ENCODE peak calls at places on chromosome 5, in four cellular contexts. One of them, this sample, is unnamed.

GRCh38 chr5:140051950-140052349 is 8.9 kb upstream of the NRG2 start:
- DNase-seq in thoracic aorta: no peak
- DNase-seq in breast epithelium: no peak
- DNase-seq in ACHN: no peak
- DNase-seq in this sample: no peak

GRCh38 chr5:151612689-151613427 is 21.7 kb upstream of the FAT2 start:
- DNase-seq in breast epithelium: no peak
- DNase-seq in thoracic aorta: no peak
- DNase-seq in ACHN: peak; percentile 63
- DNase-seq in this sample: no peak

GRCh38 chr5:2432070-2432920 is 319.2 kb downstream of the IRX2 start:
- DNase-seq in breast epithelium: no peak
- DNase-seq in thoracic aorta: no peak
- DNase-seq in ACHN: no peak
- DNase-seq in this sample: no peak

GRCh38 chr5:71978216-71978615 is 129.1 kb upstream of the MAP1B start:
- DNase-seq in breast epithelium: no peak
- DNase-seq in ACHN: no peak
- DNase-seq in thoracic aorta: no peak
- DNase-seq in this sample: no peak

GRCh38 chr5:172274951-172275753 is 8.4 kb downstream of the UBTD2 start:
- DNase-seq in thoracic aorta: no peak
- DNase-seq in ACHN: no peak
- DNase-seq in breast epithelium: no peak
- DNase-seq in this sample: no peak

GRCh38 chr5:103469288-103470065 is 93.1 kb downstream of the NUDT12 start:
- DNase-seq in thoracic aorta: no peak
- DNase-seq in ACHN: no peak
- DNase-seq in breast epithelium: no peak
- DNase-seq in this sample: no peak

GRCh38 chr5:31333475-31333874 is 140.0 kb downstream of the CDH6 start:
- DNase-seq in thoracic aorta: no peak
- DNase-seq in breast epithelium: no peak
- DNase-seq in ACHN: no peak
- DNase-seq in this sample: no peak

GRCh38 chr5:177412603-177413233 is 3.4 kb upstream of the F12 start:
- DNase-seq in thoracic aorta: no peak
- DNase-seq in ACHN: no peak
- DNase-seq in breast epithelium: no peak
- DNase-seq in this sample: no peak

GRCh38 chr5:71701409-71701808 is 17.7 kb upstream of the CARTPT start:
- DNase-seq in breast epithelium: no peak
- DNase-seq in ACHN: no peak
- DNase-seq in thoracic aorta: no peak
- DNase-seq in this sample: no peak

GRCh38 chr5:127564002-127564769 is 46.7 kb downstream of the PRRC1 start:
- DNase-seq in thoracic aorta: no peak
- DNase-seq in ACHN: peak; percentile 66
- DNase-seq in breast epithelium: peak; percentile 21
- DNase-seq in this sample: no peak

GRCh38 chr5:97276721-97277120 is 93.7 kb upstream of the RIOK2 start:
- DNase-seq in thoracic aorta: no peak
- DNase-seq in ACHN: no peak
- DNase-seq in breast epithelium: no peak
- DNase-seq in this sample: no peak

GRCh38 chr5:96476654-96477053 is 43.6 kb upstream of the PCSK1 start:
- DNase-seq in breast epithelium: no peak
- DNase-seq in thoracic aorta: no peak
- DNase-seq in ACHN: no peak
- DNase-seq in this sample: no peak

GRCh38 chr5:179113143-179113530 is 53.0 kb downstream of the ZNF354C start:
- DNase-seq in thoracic aorta: no peak
- DNase-seq in ACHN: no peak
- DNase-seq in breast epithelium: peak; percentile 4
- DNase-seq in this sample: no peak

GRCh38 chr5:151420127-151420526 is 27.3 kb upstream of the SLC36A1 start:
- DNase-seq in thoracic aorta: no peak
- DNase-seq in breast epithelium: no peak
- DNase-seq in ACHN: no peak
- DNase-seq in this sample: no peak

GRCh38 chr5:134006119-134006514 is 1.3 kb upstream of the VDAC1 start:
- DNase-seq in breast epithelium: no peak
- DNase-seq in ACHN: no peak
- DNase-seq in thoracic aorta: no peak
- DNase-seq in this sample: no peak

GRCh38 chr5:122607818-122608217 is 167.1 kb upstream of the SNX2 start:
- DNase-seq in breast epithelium: no peak
- DNase-seq in thoracic aorta: no peak
- DNase-seq in ACHN: no peak
- DNase-seq in this sample: no peak

GRCh38 chr5:1503301-1504243 is 20.2 kb downstream of the LPCAT1 start:
- DNase-seq in ACHN: no peak
- DNase-seq in thoracic aorta: no peak
- DNase-seq in breast epithelium: no peak
- DNase-seq in this sample: no peak